ENCODE peak calls at places on chromosome 7, in six cellular contexts. N, I, Y, T, F and L are unnamed samples.

GRCh38 chr7:67616517-67616916 is 619.9 kb downstream of the TYW1 start:
- DNase-seq in N (no peak), I (no peak), T (no peak), Y (no peak), F (no peak), L (no peak)

GRCh38 chr7:93921607-93922446 is at the start of gene GNG11:
- DNase-seq in I (peak), T (no peak), N (peak), F (peak), Y (peak), L (peak)

GRCh38 chr7:70647801-70648491 is 484.0 kb upstream of the GALNT17 start:
- DNase-seq in Y (peak), F (peak), T (no peak), I (no peak), N (peak), L (no peak)

GRCh38 chr7:114574384-114574783 is 159.8 kb downstream of the FOXP2 start:
- DNase-seq in N (peak), T (no peak), Y (peak), I (no peak), F (peak), L (no peak)

GRCh38 chr7:17302575-17303142 is 4.2 kb downstream of the AHR start:
- DNase-seq in I (no peak), F (peak), T (no peak), N (peak), Y (no peak), L (no peak)

GRCh38 chr7:118185163-118185860 is 1.3 kb downstream of the LSM8 start:
- DNase-seq in F (peak), T (no peak), N (peak), Y (peak), I (no peak), L (no peak)

GRCh38 chr7:130909161-130909836 is 175.3 kb upstream of the KLF14 start:
- DNase-seq in N (no peak), Y (no peak), F (no peak), I (no peak), T (no peak), L (no peak)

GRCh38 chr7:69504733-69505132 is 93.5 kb upstream of the AUTS2 start:
- DNase-seq in F (no peak), T (no peak), N (peak), I (no peak), Y (peak), L (no peak)

GRCh38 chr7:45066409-45066808 is 22.4 kb downstream of the NACAD start:
- DNase-seq in Y (no peak), N (no peak), I (no peak), F (no peak), T (no peak), L (no peak)

GRCh38 chr7:149459540-149460433 is 1.1 kb downstream of the ZNF777 start:
- DNase-seq in N (peak), F (no peak), Y (no peak), I (peak), T (no peak), L (no peak)

GRCh38 chr7:47266131-47266706 is 315.7 kb downstream of the TNS3 start:
- DNase-seq in N (peak), I (peak), F (peak), Y (peak), T (peak), L (peak)

GRCh38 chr7:115471891-115472290 is 550.0 kb downstream of the MDFIC start:
- DNase-seq in T (no peak), Y (peak), I (no peak), F (peak), N (peak), L (no peak)

GRCh38 chr7:8365499-8366110 is 67.8 kb upstream of the NXPH1 start:
- DNase-seq in I (peak), Y (no peak), T (peak), N (no peak), F (no peak), L (peak)

GRCh38 chr7:26535483-26536069 is 243.9 kb downstream of the SNX10 start:
- DNase-seq in F (no peak), I (no peak), T (no peak), N (no peak), Y (no peak), L (no peak)

GRCh38 chr7:138125119-138125518 is 48.9 kb downstream of the AKR1D1 start:
- DNase-seq in I (no peak), Y (peak), N (peak), F (no peak), T (no peak), L (no peak)

GRCh38 chr7:5229451-5230271 is 39.6 kb downstream of the WIPI2 start:
- DNase-seq in F (no peak), N (no peak), T (no peak), Y (no peak), I (no peak), L (no peak)

GRCh38 chr7:150313367-150313809 is 9.8 kb upstream of the LRRC61 start:
- DNase-seq in N (no peak), F (no peak), Y (no peak), I (no peak), T (no peak), L (no peak)

GRCh38 chr7:80859272-80859970 is 59.4 kb downstream of the SEMA3C start:
- DNase-seq in T (no peak), N (peak), I (no peak), Y (no peak), F (peak), L (peak)

GRCh38 chr7:94375713-94376112 is 19.0 kb upstream of the COL1A2 start:
- DNase-seq in T (no peak), F (peak), Y (peak), N (peak), I (no peak), L (no peak)

GRCh38 chr7:108453320-108453719 is 2.9 kb downstream of the NRCAM start:
- DNase-seq in N (no peak), T (no peak), F (no peak), Y (no peak), I (no peak), L (no peak)

GRCh38 chr7:108454317-108454673 is 1.9 kb downstream of the NRCAM start:
- DNase-seq in F (no peak), N (no peak), I (no peak), Y (no peak), T (no peak), L (no peak)

GRCh38 chr7:108455524-108455832 is 758 bp downstream of the NRCAM start:
- DNase-seq in I (no peak), Y (no peak), F (no peak), N (no peak), T (no peak), L (no peak)

GRCh38 chr7:108455833-108456677 is at the start of gene NRCAM:
- DNase-seq in I (peak), N (peak), F (no peak), T (no peak), Y (peak), L (peak)

GRCh38 chr7:108454674-108455523 is 1.3 kb downstream of the NRCAM start:
- DNase-seq in N (peak), I (no peak), F (no peak), T (no peak), Y (peak), L (peak)
- H3K27ac ChIP-seq in N (no peak), I (peak), F (no peak), T (no peak), Y (no peak), L (no peak)

DNA sequence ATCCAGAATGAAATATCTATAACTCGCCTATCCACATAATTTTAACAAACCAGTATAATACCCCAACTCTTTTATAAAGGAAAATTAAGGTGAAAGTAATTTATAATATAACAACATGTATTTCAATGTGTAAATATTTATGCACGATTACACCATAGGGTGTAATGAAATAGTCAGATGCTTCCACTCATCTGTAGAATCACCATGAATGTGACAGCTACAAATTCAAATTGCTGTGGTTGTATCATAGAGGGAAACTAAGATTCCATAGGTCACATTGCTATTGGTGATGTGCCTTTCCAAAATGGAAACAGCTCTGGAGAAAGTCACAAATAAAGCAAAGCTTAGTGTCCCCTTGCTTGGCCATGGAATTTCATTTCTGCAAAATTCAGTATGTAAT is 95.7 kb downstream of the CPED1 start:
- DNase-seq in F (peak), Y (peak), I (no peak), N (peak), T (no peak), L (no peak)
- H3K9ac ChIP-seq in F (no peak), Y (peak), I (no peak), N (no peak), T (no peak), L (no peak)

DNA sequence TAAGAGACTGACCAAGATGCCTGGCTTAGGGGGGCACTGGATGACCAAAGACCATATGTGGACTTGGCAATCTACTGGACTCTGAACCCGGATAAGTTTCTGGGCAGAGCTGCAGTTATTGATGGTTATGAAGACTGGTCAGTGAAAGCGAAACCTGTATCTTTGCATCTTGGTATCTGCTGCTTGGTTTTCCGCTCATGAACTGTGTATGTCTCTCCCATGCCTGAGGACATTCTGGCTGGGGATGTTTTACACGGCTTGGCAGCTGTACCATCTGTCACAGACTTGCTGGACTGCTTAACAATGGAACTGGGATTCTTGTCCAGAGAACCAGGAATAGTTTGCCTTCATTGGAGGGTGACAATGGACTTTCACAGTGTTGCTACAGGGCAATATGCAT is 119.9 kb upstream of the TMEM106B start:
- DNase-seq in Y (no peak), I (no peak), N (no peak), T (no peak), F (no peak), L (no peak)
- H3K27ac ChIP-seq in Y (no peak), I (no peak), N (no peak), T (no peak), F (no peak), L (no peak)

DNA sequence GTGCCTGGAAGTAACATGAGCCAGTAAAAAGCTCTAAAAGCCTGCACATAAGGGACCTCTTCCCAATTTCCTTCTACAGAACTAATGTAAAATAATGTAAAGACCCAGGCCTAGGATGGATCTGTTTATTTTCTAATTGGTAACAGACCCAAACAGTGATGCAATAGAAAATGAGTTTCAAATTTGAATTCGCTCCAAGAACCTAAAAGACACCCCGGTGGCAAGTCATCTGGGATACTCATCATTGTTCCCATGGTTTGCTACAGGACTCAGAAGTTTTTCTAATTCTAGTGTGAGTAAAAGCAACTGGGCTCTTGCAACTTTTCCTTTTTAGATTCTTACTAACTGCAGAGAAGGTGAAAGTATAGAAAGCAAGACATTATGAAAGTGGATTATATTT is 271.3 kb upstream of the CACNA2D1 start:
- DNase-seq in I (no peak), T (no peak), Y (no peak), N (no peak), F (peak), L (no peak)
- H3K9ac ChIP-seq in I (no peak), T (no peak), Y (no peak), N (no peak), F (no peak), L (no peak)

GRCh38 chr7:22447008-22447407 is 53.0 kb downstream of the STEAP1B start:
- DNase-seq in F (no peak), N (no peak), I (no peak), T (no peak), Y (no peak), L (no peak)
- H3K27ac ChIP-seq in F (no peak), N (no peak), I (no peak), T (no peak), Y (no peak), L (no peak)

GRCh38 chr7:37037286-37037685 is 313.0 kb upstream of the AOAH start:
- DNase-seq in N (no peak), T (no peak), F (no peak), Y (no peak), I (no peak), L (no peak)

GRCh38 chr7:37032258-37032601 is 307.9 kb upstream of the AOAH start:
- DNase-seq in T (no peak), Y (no peak), I (no peak), N (no peak), F (no peak), L (no peak)

GRCh38 chr7:37031571-37032257 is 307.4 kb upstream of the AOAH start:
- DNase-seq in I (peak), Y (peak), F (peak), N (peak), T (peak), L (peak)

GRCh38 chr7:37035631-37036030 is 311.3 kb upstream of the AOAH start:
- DNase-seq in N (no peak), T (no peak), I (no peak), F (no peak), Y (no peak), L (no peak)

GRCh38 chr7:37033141-37033540 is 308.8 kb upstream of the AOAH start:
- DNase-seq in N (no peak), I (no peak), T (no peak), F (no peak), Y (no peak), L (no peak)
- H3K9ac ChIP-seq in N (no peak), I (no peak), T (no peak), F (no peak), Y (no peak), L (no peak)

GRCh38 chr7:139747662-139748372 is 30.0 kb downstream of the HIPK2 start:
- DNase-seq in I (no peak), T (no peak), F (no peak), Y (no peak), N (no peak), L (no peak)

GRCh38 chr7:139745330-139746143 is 32.3 kb downstream of the HIPK2 start:
- DNase-seq in F (no peak), N (no peak), I (no peak), T (peak), Y (no peak), L (peak)

GRCh38 chr7:139744768-139745250 is 33.0 kb downstream of the HIPK2 start:
- DNase-seq in Y (no peak), F (no peak), N (no peak), I (no peak), T (no peak), L (no peak)

GRCh38 chr7:139748373-139748765 is 29.4 kb downstream of the HIPK2 start:
- DNase-seq in T (no peak), N (no peak), I (no peak), F (no peak), Y (no peak), L (no peak)

DNA sequence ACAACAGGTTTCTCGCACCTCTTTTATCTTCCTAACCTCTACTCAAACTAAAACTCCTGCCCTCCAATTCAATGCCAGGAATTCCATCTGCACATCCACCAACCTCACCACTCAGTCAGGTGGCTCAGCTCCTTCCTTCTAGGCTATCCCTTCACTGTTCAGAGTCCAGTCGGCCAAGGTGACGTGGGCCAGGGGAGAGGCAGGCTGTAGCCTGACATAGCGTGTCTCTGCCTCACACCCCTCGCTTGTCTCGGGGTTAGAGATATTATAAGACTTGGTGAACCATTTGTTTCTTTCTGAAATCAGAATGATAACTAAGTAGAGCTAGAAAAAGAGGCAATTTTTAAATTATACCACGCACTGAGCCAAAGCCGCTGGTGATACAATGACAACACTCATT is 31.1 kb downstream of the HIPK2 start:
- DNase-seq in F (no peak), Y (no peak), I (no peak), T (no peak), N (no peak), L (no peak)
- H3K27ac ChIP-seq in F (no peak), Y (no peak), I (no peak), T (no peak), N (no peak), L (no peak)

GRCh38 chr7:2488681-2489080 is 12.5 kb upstream of the GRIFIN start:
- DNase-seq in T (no peak), I (no peak), N (no peak), F (no peak), Y (no peak), L (no peak)

GRCh38 chr7:2487586-2488271 is 11.5 kb upstream of the GRIFIN start:
- DNase-seq in Y (no peak), F (no peak), I (no peak), N (no peak), T (no peak), L (no peak)

GRCh38 chr7:2484868-2485267 is 8.7 kb upstream of the GRIFIN start:
- DNase-seq in F (no peak), T (no peak), N (no peak), I (no peak), Y (no peak), L (no peak)

GRCh38 chr7:2490306-2490705 is 14.1 kb upstream of the GRIFIN start:
- DNase-seq in I (no peak), Y (no peak), N (no peak), F (no peak), T (no peak), L (no peak)

DNA sequence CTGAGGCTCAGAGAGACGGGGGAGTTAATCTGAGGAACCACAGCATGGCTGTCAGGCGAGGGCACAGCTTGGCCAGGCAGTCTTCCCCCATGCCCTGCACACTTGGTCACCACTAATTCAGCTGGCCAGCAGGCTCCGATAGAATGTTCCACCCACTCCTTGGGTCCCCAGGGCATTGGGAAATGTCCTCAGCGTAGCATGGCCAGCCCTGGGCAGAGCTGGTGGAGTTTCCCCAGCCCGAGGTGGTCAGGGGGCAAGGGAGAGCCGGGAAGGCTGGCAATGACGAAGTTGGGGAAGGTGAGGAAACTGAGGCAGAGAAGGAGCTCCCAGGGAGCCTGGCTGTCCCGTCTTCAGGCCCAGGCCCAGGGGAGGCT is 12.1 kb upstream of the GRIFIN start:
- DNase-seq in F (no peak), I (no peak), T (no peak), Y (no peak), N (no peak), L (no peak)
- H3K9ac ChIP-seq in F (no peak), I (no peak), T (no peak), Y (no peak), N (no peak), L (no peak)